ENCODE peak calls at places on chromosomes 16 and 17, in four cellular contexts. R is uterus, W is tibial nerve, Q is body of pancreas. Z is an unnamed sample.

GRCh38 chr16:85851034-85851780 is 47.8 kb upstream of the IRF8 start:
- DNase-seq in Q (no peak), W (no peak), R (no peak), Z (no peak)

GRCh38 chr17:77392376-77393273 is 251.9 kb downstream of the SEC14L1 start:
- DNase-seq in W (no peak), R (no peak), Q (peak; percentile 72), Z (peak; percentile 69)

GRCh38 chr16:53999841-54000240 is 286.7 kb downstream of the IRX3 start:
- DNase-seq in R (no peak), W (no peak), Q (no peak), Z (no peak)

GRCh38 chr17:697682-698081 is 17.0 kb downstream of the VPS53 start:
- DNase-seq in Q (no peak), R (no peak), W (no peak), Z (no peak)

GRCh38 chr17:50511058-50511457 is 2.8 kb downstream of the MYCBPAP start:
- DNase-seq in W (no peak), R (no peak), Q (no peak), Z (no peak)

GRCh38 chr16:27867122-27868110 is 196.1 kb downstream of the GSG1L start:
- DNase-seq in W (no peak), Q (peak; percentile 45), R (peak; percentile 19), Z (peak; percentile 33)

GRCh38 chr17:44587339-44587738 is 30.1 kb downstream of the FZD2 start:
- DNase-seq in W (peak; percentile 16), R (peak; percentile 18), Q (peak; percentile 23), Z (peak; percentile 39)

GRCh38 chr16:73047536-73048291 is at the start of gene ZFHX3:
- DNase-seq in W (peak; percentile 65), Q (peak; percentile 88), R (peak; percentile 67), Z (peak; percentile 79)

GRCh38 chr17:71118039-71118438 is 948.7 kb downstream of the KCNJ2 start:
- DNase-seq in Q (peak; percentile 39), R (no peak), W (no peak), Z (no peak)

GRCh38 chr16:22670551-22670970 is 143.4 kb upstream of the HS3ST2 start:
- DNase-seq in Q (no peak), W (no peak), R (no peak), Z (no peak)

GRCh38 chr16:81738831-81739496 is 40.1 kb upstream of the PLCG2 start:
- DNase-seq in Q (no peak), W (peak; percentile 23), R (no peak), Z (peak; percentile 53)

GRCh38 chr16:84040823-84041391 is 1.7 kb downstream of the SLC38A8 start:
- DNase-seq in W (peak; percentile 23), R (no peak), Q (no peak), Z (no peak)

GRCh38 chr17:9021158-9021984 is at the start of gene NTN1:
- DNase-seq in R (peak; percentile 55), W (peak; percentile 22), Q (peak; percentile 67), Z (peak; percentile 59)

GRCh38 chr16:67897231-67897630 is 4.2 kb downstream of the PSKH1 start:
- DNase-seq in W (peak; percentile 71), Q (no peak), R (no peak), Z (no peak)

GRCh38 chr17:17391575-17392370 is 85.0 kb upstream of the MED9 start:
- DNase-seq in W (no peak), R (no peak), Q (no peak), Z (no peak)

GRCh38 chr16:87461466-87461975 is 31.3 kb downstream of the ZCCHC14 start:
- DNase-seq in W (peak; percentile 28), Q (peak; percentile 99), R (peak; percentile 37), Z (peak; percentile 45)

GRCh38 chr16:79327836-79328235 is 272.7 kb downstream of the MAF start:
- DNase-seq in Q (no peak), W (no peak), R (no peak), Z (no peak)

GRCh38 chr16:85234310-85235235 is 122.3 kb upstream of the CIBAR2 start:
- DNase-seq in Q (peak; percentile 61), R (peak; percentile 85), W (peak; percentile 30), Z (peak; percentile 67)

GRCh38 chr17:66228887-66229782 is at the start of gene APOH:
- DNase-seq in R (no peak), W (no peak), Q (no peak), Z (no peak)

GRCh38 chr16:88951989-88952388 is 25.0 kb downstream of the CBFA2T3 start:
- DNase-seq in R (no peak), W (no peak), Q (no peak), Z (no peak)
- TF ChIP-seq CTCF in R (no peak), W (no peak), Q (no peak), Z (no peak)

DNA sequence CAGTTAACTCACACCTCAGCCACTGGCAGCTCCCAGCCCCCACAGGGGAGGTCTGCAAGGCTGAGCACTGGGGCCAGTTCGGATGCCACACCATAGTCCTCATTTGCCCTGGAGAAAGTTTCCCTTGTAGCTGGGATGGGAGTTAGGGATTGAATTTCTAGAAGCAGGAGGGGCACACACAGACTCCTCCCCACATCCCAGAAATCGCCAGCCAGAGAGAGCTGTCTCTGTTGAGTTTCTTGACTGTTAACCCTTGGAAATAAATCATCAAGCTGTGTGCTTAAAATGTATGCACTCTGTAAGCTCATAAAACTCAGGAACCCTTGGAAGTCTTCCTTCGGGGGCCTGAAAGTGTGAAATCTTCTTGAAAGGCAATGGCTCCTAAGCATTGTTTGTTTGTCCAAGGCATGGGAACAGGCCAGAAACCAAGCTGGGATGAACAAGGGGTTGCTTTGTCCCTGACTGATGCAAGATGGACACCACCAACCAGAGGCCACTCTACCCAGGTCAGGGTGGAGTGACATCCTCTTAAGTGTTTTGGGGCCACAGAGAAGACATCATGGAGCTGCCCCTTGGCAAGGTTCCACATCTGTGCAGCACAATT is 394 bp upstream of the PRM3 start:
- DNase-seq in Q (no peak), W (no peak), R (no peak), Z (no peak)
- H3K4me1 ChIP-seq in Q (no peaks in the 10 kb centered on the region), W (no peaks in the 10 kb centered on the region), R (no peaks in the 10 kb centered on the region), Z (no peaks in the 10 kb centered on the region)

GRCh38 chr16:56505174-56505573 is 14.7 kb downstream of the BBS2 start:
- DNase-seq in R (no peak), Q (no peak), W (no peak), Z (no peak)
- H3K27ac ChIP-seq in R (no peak overlapping the region), Q (no peak overlapping the region), W (no peak overlapping the region), Z (no peak overlapping the region)

GRCh38 chr17:10117085-10117484 is 81.3 kb downstream of the GAS7 start:
- DNase-seq in W (no peak), R (no peak), Q (no peak), Z (no peak)
- TF ChIP-seq CTCF in W (no peak), R (no peak), Q (no peak), Z (no peak)

GRCh38 chr17:65101371-65101770 is 35.8 kb upstream of the RGS9 start:
- DNase-seq in Q (no peak), R (no peak), W (no peak), Z (no peak)

GRCh38 chr17:65103896-65104295 is 33.3 kb upstream of the RGS9 start:
- DNase-seq in R (no peak), W (no peak), Q (no peak), Z (no peak)

GRCh38 chr17:65103431-65103830 is 33.7 kb upstream of the RGS9 start:
- DNase-seq in Q (no peak), W (no peak), R (no peak), Z (no peak)

GRCh38 chr17:65102235-65102634 is 34.9 kb upstream of the RGS9 start:
- DNase-seq in W (no peak), Q (no peak), R (no peak), Z (no peak)

GRCh38 chr17:65102788-65103187 is 34.4 kb upstream of the RGS9 start:
- DNase-seq in W (no peak), R (no peak), Q (no peak), Z (no peak)
- H3K4me1 ChIP-seq in W (peaks cover 33% of the 10 kb centered on the region), R (peaks cover 4% of the 10 kb centered on the region), Q (peaks cover 34% of the 10 kb centered on the region), Z (peaks cover 37% of the 10 kb centered on the region)

GRCh38 chr17:76382305-76382802 is 2.1 kb upstream of the SPHK1 start:
- DNase-seq in R (no peak), W (no peak), Q (peak; percentile 74), Z (no peak)
- H3K27ac ChIP-seq in R (peak overlapping the region; percentile 75), W (peak overlapping the region; percentile 76), Q (peak overlapping the region; percentile 88), Z (peak overlapping the region; percentile 89)

GRCh38 chr16:4271176-4272113 is 1.4 kb downstream of the TFAP4 start:
- DNase-seq in W (peak; percentile 82), R (peak; percentile 88), Q (peak; percentile 96), Z (peak; percentile 95)

GRCh38 chr16:4275861-4276260 is 3.0 kb upstream of the TFAP4 start:
- DNase-seq in Q (no peak), R (no peak), W (no peak), Z (no peak)

GRCh38 chr16:4270595-4270994 is 2.2 kb downstream of the TFAP4 start:
- DNase-seq in Q (no peak), R (no peak), W (no peak), Z (no peak)

GRCh38 chr16:4272114-4272954 is 489 bp downstream of the TFAP4 start:
- DNase-seq in Q (peak; percentile 61), R (no peak), W (no peak), Z (peak; percentile 61)

GRCh38 chr16:4273858-4274291 is 1.1 kb upstream of the TFAP4 start:
- DNase-seq in W (no peak), R (peak; percentile 61), Q (peak; percentile 64), Z (peak; percentile 60)
- TF ChIP-seq CTCF in W (no peak), R (peak; percentile 7), Q (peak; percentile 54), Z (peak; percentile 56)

DNA sequence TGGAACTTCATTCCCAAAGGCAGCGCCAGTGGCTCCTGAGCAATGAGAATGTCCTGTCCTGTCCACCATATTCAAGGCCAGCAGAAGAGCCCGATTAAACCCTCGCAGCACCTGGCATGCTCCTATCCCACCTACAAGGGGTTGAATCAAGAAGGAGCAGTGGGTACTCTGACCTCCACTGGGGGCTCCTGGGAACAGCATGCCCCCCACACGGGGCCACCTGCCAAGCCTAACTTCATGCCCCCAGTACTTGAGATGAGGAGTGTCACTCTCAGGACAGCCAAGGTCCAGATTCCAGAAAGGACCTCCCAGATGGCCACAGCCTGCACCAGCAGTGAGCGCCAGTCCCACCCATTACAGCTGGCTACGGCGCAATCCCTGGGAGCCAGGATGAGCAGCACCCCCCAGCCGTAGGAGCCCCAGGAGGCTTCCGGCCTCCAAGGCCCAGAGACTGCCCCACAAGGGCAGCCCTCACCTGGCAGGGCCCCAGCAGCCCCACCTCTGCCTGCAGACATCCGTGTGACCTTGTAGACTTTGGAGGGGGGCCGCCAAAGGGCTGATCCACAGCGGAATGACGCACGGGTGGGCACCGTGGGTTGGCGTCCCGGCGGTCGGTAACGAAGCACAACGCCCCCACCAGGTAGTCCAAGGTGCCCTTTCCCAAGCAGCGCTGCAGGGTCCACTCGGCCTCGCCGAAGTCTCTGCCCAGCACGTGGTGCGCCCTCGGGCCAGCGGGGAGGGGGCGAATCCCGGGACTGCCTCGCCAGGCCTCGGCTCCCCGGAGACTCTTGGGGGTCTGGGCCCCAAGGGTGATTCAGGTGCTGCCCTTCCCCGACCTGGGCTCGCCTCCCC is 1.0 kb upstream of the MPDU1 start:
- DNase-seq in W (no peak), Q (no peak), R (peak; percentile 49), Z (no peak)
- H3K4me1 ChIP-seq in W (peaks cover 40% of the 10 kb centered on the region), Q (peaks cover 49% of the 10 kb centered on the region), R (peaks cover 7% of the 10 kb centered on the region), Z (peaks cover 77% of the 10 kb centered on the region)

DNA sequence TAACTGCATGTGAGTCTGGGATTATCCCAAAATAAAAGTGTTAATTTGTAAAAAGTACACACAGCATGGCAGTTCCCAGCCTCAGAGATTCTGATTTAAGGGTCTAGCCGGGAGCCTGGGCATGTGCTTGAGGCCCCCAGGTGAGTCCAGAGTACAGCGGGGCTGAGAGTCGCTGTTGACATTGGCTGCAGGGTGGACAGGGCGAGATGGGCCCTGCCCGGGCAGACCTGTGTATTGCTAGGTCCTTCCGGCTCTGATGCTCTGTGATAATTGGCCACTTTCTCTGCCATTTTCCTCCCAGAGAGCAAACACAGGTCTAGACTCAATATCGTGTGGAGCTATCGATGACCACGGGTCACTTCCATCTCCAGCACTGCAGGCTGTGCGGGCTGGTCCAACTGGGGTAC is 73.6 kb downstream of the ABCC6 start:
- DNase-seq in Q (peak; percentile 42), R (no peak), W (no peak), Z (no peak)
- H3K27ac ChIP-seq in Q (peak overlapping the region; percentile 74), R (no peak overlapping the region), W (no peak overlapping the region), Z (peak overlapping the region; percentile 71)

Z was measured in left ventricle myocardium inferior.